ENCODE peak calls at places on chromosomes 16 and 17, in five cellular contexts. C is ovary, X is GDM1, S is LoVo, J is heart left ventricle. N is an unnamed sample.

GRCh38 chr16:11322823-11323222 is 22.4 kb upstream of the RMI2 start:
- DNase-seq in C (no peak), X (no peak), S (no peak), J (no peak), N (no peak)

GRCh38 chr17:67053438-67054000 is 9.2 kb downstream of the CACNG1 start:
- DNase-seq in C (no peak), X (no peak), S (no peak), J (no peak), N (no peak)

GRCh38 chr17:78759203-78759968 is 22.7 kb downstream of the CYTH1 start:
- DNase-seq in C (peak), X (peak), S (no peak), J (peak), N (peak)

GRCh38 chr16:84826558-84826941 is 6.8 kb downstream of the CRISPLD2 start:
- DNase-seq in C (peak), X (no peak), S (no peak), J (peak), N (no peak)

GRCh38 chr16:63289834-63290460 is 1253.7 kb upstream of the CDH8 start:
- DNase-seq in C (no peak), X (no peak), S (peak), J (no peak), N (peak)

GRCh38 chr17:77865716-77866115 is 92.8 kb upstream of the TNRC6C start:
- DNase-seq in C (no peak), X (no peak), S (no peak), J (peak), N (no peak)

GRCh38 chr17:68963958-68964357 is 8.8 kb upstream of the ABCA8 start:
- DNase-seq in C (no peak), X (no peak), S (no peak), J (no peak), N (no peak)

GRCh38 chr17:50358177-50358576 is 12.3 kb downstream of the XYLT2 start:
- DNase-seq in C (no peak), X (no peak), S (no peak), J (no peak), N (no peak)

GRCh38 chr16:20937736-20938135 is 37.2 kb downstream of the LYRM1 start:
- DNase-seq in C (no peak), X (no peak), S (peak), J (no peak), N (no peak)

GRCh38 chr16:14669776-14670175 is 24.3 kb downstream of the PLA2G10 start:
- DNase-seq in C (peak), X (no peak), S (no peak), J (no peak), N (no peak)

GRCh38 chr16:89775223-89775622 is 41.2 kb downstream of the FANCA start:
- DNase-seq in C (no peak), X (no peak), S (no peak), J (no peak), N (no peak)

GRCh38 chr17:20993863-20994778 is 48.7 kb downstream of the USP22 start:
- DNase-seq in C (no peak), X (no peak), S (no peak), J (no peak), N (no peak)

GRCh38 chr16:10609410-10609774 is 29.0 kb upstream of the EMP2 start:
- DNase-seq in C (peak), X (no peak), S (no peak), J (no peak), N (no peak)

GRCh38 chr16:78686601-78687000 is 587.1 kb downstream of the WWOX start:
- DNase-seq in C (no peak), X (no peak), S (no peak), J (no peak), N (no peak)

GRCh38 chr16:57764341-57765159 is 29.0 kb downstream of the KATNB1 start:
- DNase-seq in C (no peak), X (no peak), S (peak), J (peak), N (no peak)

GRCh38 chr17:68822752-68823289 is 132.4 kb downstream of the ABCA8 start:
- DNase-seq in C (no peak), X (no peak), S (no peak), J (no peak), N (no peak)

GRCh38 chr16:64470916-64471315 is 650.9 kb downstream of the CDH11 start:
- DNase-seq in C (no peak), X (no peak), S (no peak), J (no peak), N (no peak)

GRCh38 chr16:79848739-79849518 is 248.4 kb upstream of the MAF start:
- DNase-seq in C (no peak), X (no peak), S (no peak), J (no peak), N (no peak)

GRCh38 chr16:65121870-65122723 is at the start of gene CDH11:
- DNase-seq in C (peak), X (no peak), S (no peak), J (peak), N (no peak)

GRCh38 chr16:29909398-29909797 is 9.1 kb downstream of the ASPHD1 start:
- DNase-seq in C (no peak), X (no peak), S (no peak), J (no peak), N (peak)